ENCODE peak calls at places on chromosomes 13 and 19, in five cellular contexts. G is BE2C, C is GM23338, J is tibial nerve, Y is stomach. R is an unnamed sample.

GRCh38 chr19:30003862-30004261 is 61.8 kb downstream of the URI1 start:
- DNase-seq in G (no peak), C (no peak), J (no peak), Y (no peak), R (no peak)

GRCh38 chr13:112062619-112063308 is 4.2 kb upstream of the SOX1 start:
- DNase-seq in G (no peak), C (peak; percentile 77), J (no peak), Y (no peak), R (no peak)

GRCh38 chr19:40519352-40520322 is 52.8 kb downstream of the SPTBN4 start:
- DNase-seq in G (no peak), C (peak; percentile 81), J (no peak), Y (peak; percentile 26), R (no peak)

GRCh38 chr13:48559638-48560320 is 26.9 kb upstream of the RCBTB2 start:
- DNase-seq in G (no peak), C (no peak), J (no peak), Y (no peak), R (no peak)

GRCh38 chr19:17846146-17846545 is 1.6 kb downstream of the JAK3 start:
- DNase-seq in G (no peak), C (no peak), J (no peak), Y (no peak), R (no peak)

GRCh38 chr19:39506944-39507714 is 7.8 kb upstream of the SELENOV start:
- DNase-seq in G (peak; percentile 82), C (peak; percentile 90), J (no peak), Y (no peak), R (peak; percentile 78)

GRCh38 chr13:75372923-75373841 is 108.8 kb downstream of the TBC1D4 start:
- DNase-seq in G (no peak), C (no peak), J (no peak), Y (no peak), R (no peak)

GRCh38 chr19:10871711-10872550 is 578 bp downstream of the CARM1 start:
- DNase-seq in G (peak; percentile 46), C (peak; percentile 58), J (no peak), Y (peak; percentile 41), R (peak; percentile 77)

GRCh38 chr19:50475736-50476223 is 527 bp upstream of the EMC10 start:
- DNase-seq in G (no peak), C (no peak), J (no peak), Y (no peak), R (no peak)

GRCh38 chr13:45564108-45564507 is 51.4 kb downstream of the ERICH6B start:
- DNase-seq in G (no peak), C (no peak), J (no peak), Y (no peak), R (no peak)

GRCh38 chr19:30570194-30570593 is 198.0 kb downstream of the ZNF536 start:
- DNase-seq in G (no peak), C (no peak), J (no peak), Y (no peak), R (no peak)

GRCh38 chr13:64510698-64511097 is 2719.4 kb downstream of the PCDH9 start:
- DNase-seq in G (no peak), C (no peak), J (no peak), Y (no peak), R (no peak)

GRCh38 chr19:51158474-51159129 is 16.5 kb downstream of the SIGLEC7 start:
- DNase-seq in G (peak; percentile 69), C (peak; percentile 93), J (no peak), Y (peak; percentile 55), R (no peak)

GRCh38 chr13:27920677-27921420 is 1.0 kb downstream of the PDX1 start:
- DNase-seq in G (no peak), C (peak; percentile 52), J (no peak), Y (no peak), R (no peak)

GRCh38 chr19:4829001-4829712 is 2.4 kb downstream of the TICAM1 start:
- DNase-seq in G (no peak), C (no peak), J (no peak), Y (peak; percentile 61), R (no peak)

GRCh38 chr13:73417012-73417615 is 358.3 kb downstream of the KLF5 start:
- DNase-seq in G (no peak), C (peak; percentile 30), J (no peak), Y (no peak), R (no peak)
- TF ChIP-seq CTCF in G (peak; percentile 51), C (peak; percentile 47), J (no peak), Y (no peak), R (no peak)

DNA sequence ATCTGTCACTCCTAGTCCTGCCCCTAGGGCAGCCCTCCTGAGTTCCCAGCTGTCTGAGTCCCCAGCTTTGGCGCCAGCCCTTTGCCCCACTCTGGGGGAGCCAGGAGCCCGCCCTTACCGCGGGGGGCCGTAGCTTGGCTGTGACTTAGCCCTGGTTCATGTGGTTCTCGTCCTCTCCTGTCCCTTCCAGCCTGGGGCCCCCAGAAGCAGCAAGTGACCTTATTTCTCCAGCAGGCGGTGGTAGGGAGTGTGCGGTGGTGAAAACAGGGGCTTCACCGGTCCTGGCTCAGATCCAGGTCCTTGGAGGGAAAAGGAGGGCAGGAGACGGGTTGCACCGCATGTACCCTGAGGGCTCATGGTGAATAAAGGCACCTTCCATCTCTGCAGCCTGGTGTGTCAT is 7.9 kb downstream of the GIPC3 start:
- DNase-seq in G (no peak), C (peak; percentile 75), J (no peak), Y (no peak), R (no peak)
- TF ChIP-seq CTCF in G (no peak), C (peak; percentile 51), J (no peak), Y (no peak), R (peak; percentile 18)

GRCh38 chr13:37869506-37869755 is 141 bp downstream of the TRPC4 start:
- DNase-seq in G (no peak), C (peak; percentile 70), J (no peak), Y (no peak), R (peak; percentile 64)

GRCh38 chr13:37870895-37871550 is 1.5 kb upstream of the TRPC4 start:
- DNase-seq in G (no peak), C (peak; percentile 23), J (no peak), Y (no peak), R (no peak)

GRCh38 chr13:37868691-37869505 is 674 bp downstream of the TRPC4 start:
- DNase-seq in G (no peak), C (peak; percentile 59), J (no peak), Y (no peak), R (no peak)

GRCh38 chr13:37870489-37870845 is 895 bp upstream of the TRPC4 start:
- DNase-seq in G (no peak), C (no peak), J (no peak), Y (no peak), R (no peak)

GRCh38 chr13:37869756-37870488 is at the start of gene TRPC4:
- DNase-seq in G (peak; percentile 30), C (peak; percentile 84), J (no peak), Y (peak; percentile 31), R (peak; percentile 72)
- TF ChIP-seq CTCF in G (peak; percentile 36), C (peak; percentile 68), J (no peak), Y (no peak), R (peak; percentile 77)

GRCh38 chr19:14381689-14382474 is 638 bp downstream of the ADGRE5 start:
- DNase-seq in G (no peak), C (no peak), J (no peak), Y (peak; percentile 57), R (no peak)
- TF ChIP-seq CTCF in G (no peak), C (no peak), J (no peak), Y (no peak), R (no peak)

R was measured in type B pancreatic cell.